ENCODE peak calls at places on chromosomes 7 and 10, in four cellular contexts. X is K562, B is HepG2, D is GM12878. F is an unnamed sample.

GRCh38 chr7:116828281-116828680 is 34.1 kb upstream of the CAPZA2 start:
- DNase-seq in D (no peak), X (no peak), B (no peak), F (no peak)

GRCh38 chr7:130219871-130220270 is 12.2 kb downstream of the SSMEM1 start:
- DNase-seq in D (no peak), B (no peak), X (no peak), F (no peak)

GRCh38 chr10:131743190-131744151 is 157.3 kb upstream of the PPP2R2D start:
- DNase-seq in X (no peak), D (peak), B (no peak), F (no peak)

GRCh38 chr10:995559-995926 is 7.3 kb downstream of the GTPBP4 start:
- DNase-seq in X (no peak), B (no peak), D (no peak), F (no peak)

GRCh38 chr10:75418287-75418686 is 13.1 kb upstream of the LRMDA start:
- DNase-seq in B (no peak), X (no peak), D (no peak), F (no peak)

GRCh38 chr10:96271017-96271815 is at the start of gene BLNK:
- DNase-seq in B (no peak), X (no peak), D (peak), F (peak)

GRCh38 chr7:113873554-113874151 is 45.2 kb downstream of the PPP1R3A start:
- DNase-seq in D (no peak), B (no peak), X (no peak), F (no peak)

GRCh38 chr10:22633528-22633927 is 80.8 kb downstream of the PIP4K2A start:
- DNase-seq in D (no peak), X (no peak), B (no peak), F (no peak)

GRCh38 chr10:120735773-120736371 is 115.3 kb upstream of the WDR11 start:
- DNase-seq in X (peak), B (peak), D (peak), F (peak)

GRCh38 chr10:46526682-46527038 is 29.8 kb downstream of the GPRIN2 start:
- DNase-seq in D (no peak), B (no peak), X (no peak), F (no peak)

GRCh38 chr7:70346844-70347462 is 748.7 kb downstream of the AUTS2 start:
- DNase-seq in D (no peak), B (no peak), X (no peak), F (no peak)

GRCh38 chr7:142896151-142896550 is 10.6 kb upstream of the TRPV6 start:
- DNase-seq in X (no peak), B (no peak), D (no peak), F (no peak)

GRCh38 chr7:66664590-66665293 is 36.1 kb downstream of the KCTD7 start:
- DNase-seq in B (no peak), X (no peak), D (no peak), F (no peak)

GRCh38 chr7:24741691-24742639 is 15.3 kb downstream of the GSDME start:
- DNase-seq in B (no peak), X (no peak), D (no peak), F (peak)

GRCh38 chr10:102644066-102644645 is at the start of gene TRIM8:
- DNase-seq in D (no peak), B (peak), X (peak), F (peak)

GRCh38 chr10:4645836-4646235 is 180.2 kb upstream of the AKR1E2 start:
- DNase-seq in D (no peak), B (no peak), X (no peak), F (no peak)

GRCh38 chr10:126456632-126457031 is 68.4 kb upstream of the ADAM12 start:
- DNase-seq in X (no peak), B (no peak), D (no peak), F (no peak)

GRCh38 chr10:126459878-126460481 is 71.7 kb upstream of the ADAM12 start:
- DNase-seq in X (no peak), B (peak), D (no peak), F (no peak)

GRCh38 chr10:126455766-126456425 is 67.6 kb upstream of the ADAM12 start:
- DNase-seq in B (no peak), X (no peak), D (no peak), F (no peak)

GRCh38 chr10:126459032-126459831 is 71.0 kb upstream of the ADAM12 start:
- DNase-seq in X (no peak), B (no peak), D (no peak), F (no peak)

GRCh38 chr10:126458453-126458852 is 70.2 kb upstream of the ADAM12 start:
- DNase-seq in D (no peak), X (no peak), B (no peak), F (no peak)
- TF ChIP-seq BHLHE40 in D (no peak), X (no peak), B (no peak), F (no peak)

DNA sequence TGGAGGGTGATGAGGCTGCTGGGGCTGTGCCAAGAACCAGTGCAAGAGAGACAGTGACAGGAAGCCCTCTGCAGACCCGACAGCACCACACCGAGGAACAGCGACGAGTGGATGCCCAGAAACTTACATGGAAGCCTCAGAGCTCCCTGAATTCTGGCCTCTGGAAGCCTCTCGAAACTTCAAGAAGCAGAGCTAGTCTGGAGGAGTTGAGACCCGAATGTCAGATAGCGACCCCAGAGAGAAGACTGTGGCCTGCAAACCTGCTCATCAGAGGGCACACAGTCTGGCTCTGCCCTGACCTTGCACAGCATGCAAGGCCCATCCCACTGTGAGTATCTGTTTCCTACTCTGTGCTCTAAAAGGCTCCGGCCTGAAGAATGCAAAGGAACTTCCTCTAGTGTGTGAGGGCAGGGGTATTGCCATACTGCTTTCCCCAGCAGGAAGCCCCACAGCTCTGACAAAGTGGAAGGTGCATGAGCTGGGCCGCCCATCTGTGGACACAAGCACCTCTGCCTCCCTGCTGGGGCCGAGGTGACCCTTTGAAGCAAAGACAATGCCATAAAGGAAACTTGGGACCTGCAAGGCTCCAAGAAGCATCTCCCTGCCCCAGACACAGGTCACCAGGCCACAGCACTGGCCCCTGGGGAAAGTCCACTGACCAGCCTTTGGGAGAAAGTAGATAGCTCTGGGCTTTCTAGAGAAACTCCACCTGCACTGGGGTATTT is 10.5 kb upstream of the C10orf71 start:
- DNase-seq in D (no peak), B (no peak), X (no peak), F (no peak)
- TF ChIP-seq FOXK2 in D (no peak), B (no peak), X (no peak), F (no peak)

DNA sequence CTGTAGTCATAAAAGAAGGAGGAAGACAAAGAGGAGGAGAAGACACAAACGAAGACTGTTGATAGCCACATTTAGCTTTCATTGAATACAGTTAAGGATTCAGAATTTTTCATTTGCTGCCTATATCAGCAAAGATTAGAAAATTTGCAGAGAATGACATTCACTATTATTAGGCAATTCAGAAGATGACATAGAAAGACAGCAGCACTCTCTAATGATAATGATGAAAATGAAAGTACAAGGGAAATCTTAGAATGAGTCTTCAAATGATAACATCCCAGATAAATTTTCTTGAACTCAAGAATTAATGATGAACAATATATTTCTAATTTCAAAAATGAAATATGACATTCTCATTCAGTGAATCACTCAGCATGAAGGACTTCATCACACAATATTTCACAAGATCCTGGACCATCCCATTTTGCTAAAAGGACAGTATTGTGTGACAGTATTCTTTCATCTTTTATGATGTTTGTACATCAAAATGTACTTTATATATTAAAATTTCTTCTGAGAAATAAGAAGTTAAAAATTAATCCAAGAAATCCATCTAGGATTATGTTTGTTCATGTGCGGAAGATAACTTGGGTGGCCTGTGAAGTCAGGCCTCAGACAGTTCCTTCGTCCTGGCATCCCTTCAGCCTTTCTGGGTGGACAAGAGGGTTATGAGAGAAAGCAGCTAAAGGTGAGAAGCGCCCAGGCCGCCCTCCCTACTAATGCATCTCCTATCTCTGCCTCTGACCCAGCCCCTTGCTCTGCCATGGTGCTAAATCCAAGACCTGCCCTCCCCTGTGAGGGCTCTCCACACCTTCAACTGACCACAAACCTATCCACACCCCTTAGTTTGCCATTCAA is 47.4 kb upstream of the CAMK2B start:
- DNase-seq in D (no peak), X (peak), B (no peak), F (no peak)
- TF ChIP-seq BHLHE40 in D (no peak), X (no peak), B (no peak), F (no peak)

GRCh38 chr10:52245547-52245946 is 68.5 kb upstream of the DKK1 start:
- DNase-seq in X (no peak), B (no peak), D (no peak), F (no peak)

GRCh38 chr10:52250562-52250961 is 63.5 kb upstream of the DKK1 start:
- DNase-seq in B (no peak), D (no peak), X (no peak), F (no peak)

GRCh38 chr10:52248697-52249306 is 65.3 kb upstream of the DKK1 start:
- DNase-seq in B (no peak), D (no peak), X (no peak), F (no peak)

GRCh38 chr10:52252322-52252721 is 61.8 kb upstream of the DKK1 start:
- DNase-seq in B (no peak), D (no peak), X (no peak), F (no peak)

GRCh38 chr10:52249850-52250395 is 64.2 kb upstream of the DKK1 start:
- DNase-seq in D (no peak), X (no peak), B (no peak), F (no peak)
- TF ChIP-seq FOXK2 in D (no peak), X (no peak), B (no peak), F (no peak)

DNA sequence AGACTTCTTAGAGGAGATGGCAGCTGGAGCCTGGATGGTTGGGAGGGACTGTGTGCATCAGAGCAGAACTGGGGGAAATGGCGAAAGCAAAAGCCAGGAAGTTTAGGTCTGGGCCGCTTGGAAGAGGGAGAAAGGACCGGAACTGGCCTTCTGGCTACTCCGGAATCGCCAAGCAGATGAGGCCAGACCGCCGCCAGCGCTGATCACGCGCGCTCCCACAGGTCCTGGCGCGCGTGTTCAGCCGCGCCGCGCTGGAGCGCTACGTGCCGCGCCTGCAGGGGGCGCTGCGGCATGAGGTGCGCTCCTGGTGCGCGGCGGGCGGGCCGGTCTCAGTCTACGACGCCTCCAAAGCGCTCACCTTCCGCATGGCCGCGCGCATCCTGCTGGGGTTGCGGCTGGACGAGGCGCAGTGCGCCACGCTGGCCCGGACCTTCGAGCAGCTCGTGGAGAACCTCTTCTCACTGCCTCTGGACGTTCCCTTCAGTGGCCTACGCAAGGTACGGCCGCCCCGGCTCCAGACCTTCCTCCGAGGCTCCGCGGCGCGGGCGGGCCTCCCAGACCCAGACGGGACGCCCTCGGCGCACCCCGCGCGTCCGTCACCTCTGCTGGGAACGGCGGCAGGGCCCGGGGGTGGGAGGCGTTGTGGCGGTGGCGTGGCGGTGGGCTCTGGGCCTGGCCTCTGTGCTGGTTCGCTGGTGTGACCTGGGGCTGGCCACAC is 2.1 kb downstream of the CYP26C1 start:
- DNase-seq in D (no peak), B (no peak), X (no peak), F (no peak)
- TF ChIP-seq BHLHE40 in D (no peak), B (no peak), X (no peak), F (no peak)

F was measured in HEK293T.